ENCODE peak calls at places on chromosome 13, in nine cellular contexts. One of them, this sample, is unnamed.

GRCh38 chr13:30463820-30464495 is 1.8 kb downstream of the HMGB1 start:
- DNase-seq in natural killer cell: no peak
- DNase-seq in CD4-positive, alpha-beta T cell: peak
- DNase-seq in neural crest cell: no peak
- DNase-seq in fibroblast of mammary gland: peak
- DNase-seq in brain microvascular endothelial cell: peak
- DNase-seq in epithelial cell of esophagus: peak
- DNase-seq in tibial artery: peak
- DNase-seq in coronary artery: peak
- DNase-seq in this sample: peak

GRCh38 chr13:23610187-23610576 is 40.0 kb downstream of the TNFRSF19 start:
- DNase-seq in epithelial cell of esophagus: no peak
- DNase-seq in brain microvascular endothelial cell: peak
- DNase-seq in coronary artery: no peak
- DNase-seq in CD4-positive, alpha-beta T cell: no peak
- DNase-seq in natural killer cell: no peak
- DNase-seq in tibial artery: no peak
- DNase-seq in neural crest cell: no peak
- DNase-seq in fibroblast of mammary gland: peak
- DNase-seq in this sample: no peak

GRCh38 chr13:114268344-114269280 is 12.8 kb upstream of the UPF3A start:
- DNase-seq in epithelial cell of esophagus: no peak
- DNase-seq in tibial artery: no peak
- DNase-seq in natural killer cell: no peak
- DNase-seq in coronary artery: no peak
- DNase-seq in fibroblast of mammary gland: no peak
- DNase-seq in brain microvascular endothelial cell: no peak
- DNase-seq in CD4-positive, alpha-beta T cell: no peak
- DNase-seq in neural crest cell: no peak
- DNase-seq in this sample: no peak

GRCh38 chr13:99320693-99321481 is 13.7 kb upstream of the GPR183 start:
- DNase-seq in epithelial cell of esophagus: peak
- DNase-seq in tibial artery: no peak
- DNase-seq in CD4-positive, alpha-beta T cell: no peak
- DNase-seq in fibroblast of mammary gland: peak
- DNase-seq in coronary artery: no peak
- DNase-seq in neural crest cell: no peak
- DNase-seq in natural killer cell: no peak
- DNase-seq in brain microvascular endothelial cell: peak
- DNase-seq in this sample: peak

GRCh38 chr13:20704459-20705069 is 1.1 kb downstream of the IL17D start:
- DNase-seq in fibroblast of mammary gland: no peak
- DNase-seq in tibial artery: no peak
- DNase-seq in neural crest cell: no peak
- DNase-seq in brain microvascular endothelial cell: no peak
- DNase-seq in epithelial cell of esophagus: no peak
- DNase-seq in coronary artery: no peak
- DNase-seq in CD4-positive, alpha-beta T cell: no peak
- DNase-seq in natural killer cell: no peak
- DNase-seq in this sample: no peak

GRCh38 chr13:114263590-114263989 is 17.8 kb upstream of the UPF3A start:
- DNase-seq in neural crest cell: no peak
- DNase-seq in fibroblast of mammary gland: no peak
- DNase-seq in epithelial cell of esophagus: no peak
- DNase-seq in brain microvascular endothelial cell: no peak
- DNase-seq in natural killer cell: no peak
- DNase-seq in tibial artery: no peak
- DNase-seq in coronary artery: no peak
- DNase-seq in CD4-positive, alpha-beta T cell: no peak
- DNase-seq in this sample: no peak

GRCh38 chr13:77118134-77118533 is 91.2 kb upstream of the FBXL3 start:
- DNase-seq in CD4-positive, alpha-beta T cell: no peak
- DNase-seq in natural killer cell: no peak
- DNase-seq in epithelial cell of esophagus: no peak
- DNase-seq in neural crest cell: no peak
- DNase-seq in fibroblast of mammary gland: no peak
- DNase-seq in coronary artery: no peak
- DNase-seq in tibial artery: no peak
- DNase-seq in brain microvascular endothelial cell: no peak
- DNase-seq in this sample: no peak

GRCh38 chr13:24274452-24274971 is 34.9 kb upstream of the C1QTNF9 start:
- DNase-seq in epithelial cell of esophagus: peak
- DNase-seq in coronary artery: peak
- DNase-seq in neural crest cell: no peak
- DNase-seq in brain microvascular endothelial cell: no peak
- DNase-seq in natural killer cell: peak
- DNase-seq in fibroblast of mammary gland: no peak
- DNase-seq in CD4-positive, alpha-beta T cell: peak
- DNase-seq in tibial artery: no peak
- DNase-seq in this sample: peak

GRCh38 chr13:103884139-103884723 is 818.0 kb upstream of the SLC10A2 start:
- DNase-seq in fibroblast of mammary gland: no peak
- DNase-seq in neural crest cell: no peak
- DNase-seq in brain microvascular endothelial cell: no peak
- DNase-seq in epithelial cell of esophagus: no peak
- DNase-seq in natural killer cell: no peak
- DNase-seq in tibial artery: no peak
- DNase-seq in CD4-positive, alpha-beta T cell: no peak
- DNase-seq in coronary artery: no peak
- DNase-seq in this sample: no peak

GRCh38 chr13:48686810-48687209 is 33.1 kb downstream of the CYSLTR2 start:
- DNase-seq in tibial artery: no peak
- DNase-seq in fibroblast of mammary gland: no peak
- DNase-seq in brain microvascular endothelial cell: no peak
- DNase-seq in neural crest cell: no peak
- DNase-seq in natural killer cell: no peak
- DNase-seq in CD4-positive, alpha-beta T cell: no peak
- DNase-seq in coronary artery: no peak
- DNase-seq in epithelial cell of esophagus: no peak
- DNase-seq in this sample: no peak

GRCh38 chr13:94056362-94056990 is 423.0 kb downstream of the DCT start:
- DNase-seq in CD4-positive, alpha-beta T cell: no peak
- DNase-seq in coronary artery: no peak
- DNase-seq in natural killer cell: no peak
- DNase-seq in tibial artery: no peak
- DNase-seq in epithelial cell of esophagus: no peak
- DNase-seq in brain microvascular endothelial cell: peak
- DNase-seq in neural crest cell: no peak
- DNase-seq in fibroblast of mammary gland: no peak
- DNase-seq in this sample: no peak

GRCh38 chr13:71067164-71067815 is 799.7 kb downstream of the DACH1 start:
- DNase-seq in coronary artery: no peak
- DNase-seq in epithelial cell of esophagus: no peak
- DNase-seq in fibroblast of mammary gland: no peak
- DNase-seq in CD4-positive, alpha-beta T cell: no peak
- DNase-seq in neural crest cell: no peak
- DNase-seq in natural killer cell: no peak
- DNase-seq in tibial artery: no peak
- DNase-seq in brain microvascular endothelial cell: no peak
- DNase-seq in this sample: no peak

GRCh38 chr13:75792526-75793187 is 156.5 kb downstream of the LMO7 start:
- DNase-seq in natural killer cell: no peak
- DNase-seq in tibial artery: no peak
- DNase-seq in CD4-positive, alpha-beta T cell: no peak
- DNase-seq in coronary artery: no peak
- DNase-seq in brain microvascular endothelial cell: no peak
- DNase-seq in fibroblast of mammary gland: no peak
- DNase-seq in epithelial cell of esophagus: no peak
- DNase-seq in neural crest cell: no peak
- DNase-seq in this sample: no peak

GRCh38 chr13:93847162-93847561 is 620.6 kb downstream of the GPC6 start:
- DNase-seq in natural killer cell: no peak
- DNase-seq in brain microvascular endothelial cell: peak
- DNase-seq in coronary artery: no peak
- DNase-seq in fibroblast of mammary gland: peak
- DNase-seq in epithelial cell of esophagus: peak
- DNase-seq in CD4-positive, alpha-beta T cell: no peak
- DNase-seq in tibial artery: no peak
- DNase-seq in neural crest cell: no peak
- DNase-seq in this sample: no peak

GRCh38 chr13:37715606-37716015 is 117.0 kb upstream of the POSTN start:
- DNase-seq in CD4-positive, alpha-beta T cell: no peak
- DNase-seq in neural crest cell: no peak
- DNase-seq in brain microvascular endothelial cell: peak
- DNase-seq in coronary artery: peak
- DNase-seq in tibial artery: no peak
- DNase-seq in natural killer cell: no peak
- DNase-seq in epithelial cell of esophagus: peak
- DNase-seq in fibroblast of mammary gland: peak
- DNase-seq in this sample: no peak

DNA sequence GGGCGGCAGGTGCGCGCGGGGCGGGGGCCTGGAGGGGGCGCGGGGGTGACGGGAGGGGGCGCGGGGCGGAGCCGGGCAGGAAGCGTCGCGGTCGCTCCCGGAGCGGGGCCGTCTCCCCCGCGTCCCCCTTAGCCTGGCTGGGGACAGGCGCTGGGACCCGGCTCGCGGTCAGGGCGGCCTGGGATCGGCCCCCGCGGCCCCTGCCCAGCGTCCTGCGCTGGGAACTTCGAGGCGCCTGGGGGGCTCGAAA is 74.7 kb upstream of the MCF2L start:
- DNase-seq in coronary artery: no peak
- DNase-seq in epithelial cell of esophagus: no peak
- DNase-seq in CD4-positive, alpha-beta T cell: no peak
- DNase-seq in fibroblast of mammary gland: no peak
- DNase-seq in natural killer cell: no peak
- DNase-seq in neural crest cell: no peak
- DNase-seq in tibial artery: no peak
- DNase-seq in brain microvascular endothelial cell: no peak
- DNase-seq in this sample: no peak
- TF ChIP-seq CTCF in coronary artery: no peak
- TF ChIP-seq CTCF in epithelial cell of esophagus: no peak
- TF ChIP-seq CTCF in CD4-positive, alpha-beta T cell: no peak
- TF ChIP-seq CTCF in fibroblast of mammary gland: no peak
- TF ChIP-seq CTCF in natural killer cell: no peak
- TF ChIP-seq CTCF in neural crest cell: no peak
- TF ChIP-seq CTCF in tibial artery: no peak
- TF ChIP-seq CTCF in brain microvascular endothelial cell: no peak
- TF ChIP-seq CTCF in this sample: no peak

GRCh38 chr13:110944121-110944967 is 29.5 kb upstream of the ANKRD10 start:
- DNase-seq in tibial artery: no peak
- DNase-seq in CD4-positive, alpha-beta T cell: no peak
- DNase-seq in brain microvascular endothelial cell: peak
- DNase-seq in natural killer cell: no peak
- DNase-seq in coronary artery: peak
- DNase-seq in neural crest cell: no peak
- DNase-seq in fibroblast of mammary gland: peak
- DNase-seq in epithelial cell of esophagus: peak
- DNase-seq in this sample: no peak
- TF ChIP-seq CTCF in tibial artery: peak
- TF ChIP-seq CTCF in CD4-positive, alpha-beta T cell: no peak
- TF ChIP-seq CTCF in brain microvascular endothelial cell: peak
- TF ChIP-seq CTCF in natural killer cell: no peak
- TF ChIP-seq CTCF in coronary artery: peak
- TF ChIP-seq CTCF in neural crest cell: peak
- TF ChIP-seq CTCF in fibroblast of mammary gland: peak
- TF ChIP-seq CTCF in epithelial cell of esophagus: peak
- TF ChIP-seq CTCF in this sample: no peak

DNA sequence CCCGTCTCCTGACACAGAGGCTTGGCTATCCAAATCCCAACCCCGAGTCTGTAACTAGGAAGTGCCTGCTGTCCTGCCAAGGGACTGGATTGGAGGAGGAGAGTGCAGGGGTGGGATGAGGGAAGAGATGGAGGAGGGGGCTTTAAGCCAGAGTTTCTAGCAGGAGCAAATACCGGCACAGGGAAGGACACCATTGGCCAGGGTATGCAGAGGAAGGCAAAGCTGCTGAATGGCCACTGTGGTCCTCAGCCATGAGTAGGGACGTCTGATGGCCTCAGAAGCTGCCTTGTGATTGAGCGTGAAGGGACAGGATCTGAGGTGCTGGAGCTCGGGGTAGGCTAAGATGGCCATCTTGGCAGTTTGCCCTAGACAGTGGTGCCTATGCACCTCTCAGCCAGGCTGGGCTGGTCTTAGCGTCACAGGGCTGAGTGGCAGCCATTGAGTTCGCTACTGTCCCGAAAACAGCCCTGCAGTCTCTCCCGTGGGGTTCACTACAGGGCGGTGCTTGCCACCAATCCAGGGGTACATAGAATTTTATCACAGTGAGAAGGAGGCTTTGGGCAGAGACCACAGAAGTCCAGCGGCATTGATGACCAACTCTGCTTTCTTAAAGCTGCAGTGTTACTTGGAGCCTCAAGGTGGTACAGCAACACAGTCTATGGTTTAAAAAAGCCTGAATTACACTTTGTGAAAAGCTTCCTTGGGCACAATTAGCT is 61.8 kb downstream of the AKAP11 start:
- DNase-seq in fibroblast of mammary gland: peak
- DNase-seq in coronary artery: no peak
- DNase-seq in tibial artery: no peak
- DNase-seq in natural killer cell: no peak
- DNase-seq in epithelial cell of esophagus: peak
- DNase-seq in brain microvascular endothelial cell: peak
- DNase-seq in neural crest cell: no peak
- DNase-seq in CD4-positive, alpha-beta T cell: no peak
- DNase-seq in this sample: no peak
- TF ChIP-seq CTCF in fibroblast of mammary gland: peak
- TF ChIP-seq CTCF in coronary artery: no peak
- TF ChIP-seq CTCF in tibial artery: no peak
- TF ChIP-seq CTCF in natural killer cell: peak
- TF ChIP-seq CTCF in epithelial cell of esophagus: peak
- TF ChIP-seq CTCF in brain microvascular endothelial cell: peak
- TF ChIP-seq CTCF in neural crest cell: peak
- TF ChIP-seq CTCF in CD4-positive, alpha-beta T cell: peak
- TF ChIP-seq CTCF in this sample: no peak

GRCh38 chr13:82330499-82330898 is 1551.8 kb downstream of the SLITRK1 start:
- DNase-seq in coronary artery: no peak
- DNase-seq in tibial artery: no peak
- DNase-seq in fibroblast of mammary gland: peak
- DNase-seq in natural killer cell: no peak
- DNase-seq in CD4-positive, alpha-beta T cell: no peak
- DNase-seq in epithelial cell of esophagus: peak
- DNase-seq in brain microvascular endothelial cell: peak
- DNase-seq in neural crest cell: no peak
- DNase-seq in this sample: no peak
- TF ChIP-seq CTCF in coronary artery: no peak
- TF ChIP-seq CTCF in tibial artery: no peak
- TF ChIP-seq CTCF in fibroblast of mammary gland: peak
- TF ChIP-seq CTCF in natural killer cell: no peak
- TF ChIP-seq CTCF in CD4-positive, alpha-beta T cell: peak
- TF ChIP-seq CTCF in epithelial cell of esophagus: peak
- TF ChIP-seq CTCF in brain microvascular endothelial cell: peak
- TF ChIP-seq CTCF in neural crest cell: peak
- TF ChIP-seq CTCF in this sample: peak

GRCh38 chr13:50910483-50910805 is 853 bp downstream of the RNASEH2B start:
- DNase-seq in natural killer cell: no peak
- DNase-seq in CD4-positive, alpha-beta T cell: no peak
- DNase-seq in neural crest cell: peak
- DNase-seq in tibial artery: peak
- DNase-seq in coronary artery: no peak
- DNase-seq in brain microvascular endothelial cell: no peak
- DNase-seq in fibroblast of mammary gland: peak
- DNase-seq in epithelial cell of esophagus: peak
- DNase-seq in this sample: no peak
- TF ChIP-seq CTCF in natural killer cell: no peak
- TF ChIP-seq CTCF in CD4-positive, alpha-beta T cell: no peak
- TF ChIP-seq CTCF in neural crest cell: no peak
- TF ChIP-seq CTCF in tibial artery: no peak
- TF ChIP-seq CTCF in coronary artery: no peak
- TF ChIP-seq CTCF in brain microvascular endothelial cell: peak
- TF ChIP-seq CTCF in fibroblast of mammary gland: no peak
- TF ChIP-seq CTCF in epithelial cell of esophagus: no peak
- TF ChIP-seq CTCF in this sample: no peak

GRCh38 chr13:26605845-26606244 is 48.4 kb downstream of the WASF3 start:
- DNase-seq in brain microvascular endothelial cell: no peak
- DNase-seq in epithelial cell of esophagus: no peak
- DNase-seq in fibroblast of mammary gland: no peak
- DNase-seq in tibial artery: no peak
- DNase-seq in natural killer cell: no peak
- DNase-seq in coronary artery: no peak
- DNase-seq in CD4-positive, alpha-beta T cell: no peak
- DNase-seq in neural crest cell: no peak
- DNase-seq in this sample: no peak
- TF ChIP-seq CTCF in brain microvascular endothelial cell: peak
- TF ChIP-seq CTCF in epithelial cell of esophagus: no peak
- TF ChIP-seq CTCF in fibroblast of mammary gland: peak
- TF ChIP-seq CTCF in tibial artery: no peak
- TF ChIP-seq CTCF in natural killer cell: no peak
- TF ChIP-seq CTCF in coronary artery: no peak
- TF ChIP-seq CTCF in CD4-positive, alpha-beta T cell: no peak
- TF ChIP-seq CTCF in neural crest cell: peak
- TF ChIP-seq CTCF in this sample: no peak